ENCODE peak calls at places on chromosomes 7 and 10, in five cellular contexts. D is Ammon's horn, B is OCI-M1, A is body of pancreas, X is NCI-H1092. Y is an unnamed sample.

GRCh38 chr7:85104432-85105205 is 82.2 kb downstream of the SEMA3D start:
- DNase-seq in D (no peak), B (no peak), A (no peak), X (no peak), Y (no peak)

GRCh38 chr10:17805921-17806577 is 3.1 kb upstream of the MRC1 start:
- DNase-seq in D (no peak), B (peak), A (no peak), X (no peak), Y (no peak)

GRCh38 chr10:12890958-12891357 is 110.6 kb downstream of the CCDC3 start:
- DNase-seq in D (no peak), B (no peak), A (no peak), X (no peak), Y (no peak)

GRCh38 chr7:68722044-68722443 is 876.2 kb upstream of the AUTS2 start:
- DNase-seq in D (no peak), B (no peak), A (no peak), X (no peak), Y (no peak)

GRCh38 chr7:24192053-24192452 is 91.9 kb upstream of the NPY start:
- DNase-seq in D (no peak), B (no peak), A (no peak), X (no peak), Y (no peak)

GRCh38 chr10:103554488-103555320 is 61.2 kb downstream of the NEURL1 start:
- DNase-seq in D (peak), B (peak), A (peak), X (peak), Y (peak)

GRCh38 chr7:146764458-146764857 is 647.9 kb downstream of the CNTNAP2 start:
- DNase-seq in D (no peak), B (no peak), A (no peak), X (no peak), Y (no peak)

GRCh38 chr7:55623617-55624016 is 51.3 kb upstream of the VOPP1 start:
- DNase-seq in D (no peak), B (no peak), A (no peak), X (no peak), Y (no peak)

GRCh38 chr10:5958077-5958476 is 19.3 kb downstream of the IL15RA start:
- DNase-seq in D (no peak), B (no peak), A (no peak), X (no peak), Y (no peak)

GRCh38 chr10:74244097-74244685 is 93.2 kb downstream of the ADK start:
- DNase-seq in D (peak), B (peak), A (peak), X (peak), Y (no peak)

GRCh38 chr7:22989646-22990587 is 24.0 kb downstream of the HYCC1 start:
- DNase-seq in D (no peak), B (no peak), A (no peak), X (no peak), Y (no peak)

GRCh38 chr7:157817944-157818700 is 481.3 kb downstream of the DNAJB6 start:
- DNase-seq in D (no peak), B (no peak), A (no peak), X (no peak), Y (no peak)

GRCh38 chr7:143384148-143384547 is 3.0 kb downstream of the ZYX start:
- DNase-seq in D (no peak), B (no peak), A (no peak), X (no peak), Y (no peak)

GRCh38 chr7:68535266-68535665 is 1063.0 kb upstream of the AUTS2 start:
- DNase-seq in D (no peak), B (no peak), A (no peak), X (peak), Y (no peak)

GRCh38 chr7:129252133-129252532 is 27.3 kb downstream of the AHCYL2 start:
- DNase-seq in D (no peak), B (no peak), A (no peak), X (no peak), Y (no peak)

GRCh38 chr7:44310221-44310848 is 15.1 kb downstream of the CAMK2B start:
- DNase-seq in D (no peak), B (no peak), A (no peak), X (no peak), Y (peak)

GRCh38 chr10:93496322-93497041 is at the start of gene CEP55:
- DNase-seq in D (peak), B (peak), A (peak), X (peak), Y (peak)

Y was measured in stomach.